ENCODE peak calls at places on chromosome 5, in seven cellular contexts. Y is endothelial cell of umbilical vein; A is bronchial epithelial cell; V is neuronal stem cell; N is esophagus squamous epithelium; C is CD8-positive, alpha-beta T cell; G is lower lobe of right lung. R is an unnamed sample. For H3K27me3 and H3K36me3, the result is how much of the 10 kb centered on the place peaks cover.

GRCh38 chr5:6585939-6586646 is 46.8 kb downstream of the NSUN2 start:
- DNase-seq in C (no peak), Y (no peak), A (no peak), N (no peak), V (no peak), G (no peak), R (peak)

GRCh38 chr5:83632874-83633273 is 87.8 kb downstream of the HAPLN1 start:
- DNase-seq in C (no peak), V (no peak), A (peak), N (no peak), G (no peak), Y (peak), R (no peak)

GRCh38 chr5:116078199-116078598 is 6.6 kb upstream of the COMMD10 start:
- DNase-seq in Y (no peak), N (no peak), A (no peak), G (no peak), V (no peak), C (no peak), R (no peak)

GRCh38 chr5:126499742-126500396 is 76.7 kb downstream of the GRAMD2B start:
- DNase-seq in C (peak), A (no peak), V (no peak), N (no peak), G (no peak), Y (peak), R (peak)

GRCh38 chr5:98721231-98721928 is 52.1 kb upstream of the RGMB start:
- DNase-seq in Y (no peak), A (no peak), C (no peak), N (no peak), V (no peak), G (no peak), R (no peak)

GRCh38 chr5:74016373-74016772 is 390.4 kb downstream of the ARHGEF28 start:
- DNase-seq in C (no peak), V (no peak), Y (no peak), A (no peak), G (no peak), N (no peak), R (peak)

GRCh38 chr5:67165524-67166459 is 30.8 kb downstream of the CD180 start:
- DNase-seq in Y (peak), N (peak), V (peak), C (peak), G (peak), A (peak), R (peak)

GRCh38 chr5:67305401-67305800 is 108.8 kb upstream of the CD180 start:
- DNase-seq in A (no peak), V (no peak), Y (no peak), C (no peak), G (no peak), N (no peak), R (no peak)

GRCh38 chr5:132375957-132376356 is 6.4 kb downstream of the SLC22A5 start:
- DNase-seq in C (no peak), V (no peak), Y (no peak), A (no peak), G (no peak), N (no peak), R (no peak)

GRCh38 chr5:132884548-132884947 is 11.1 kb downstream of the LEAP2 start:
- DNase-seq in Y (no peak), G (no peak), A (no peak), V (no peak), C (no peak), N (no peak), R (no peak)

GRCh38 chr5:133957591-133957990 is 10.8 kb downstream of the C5orf15 start:
- DNase-seq in V (no peak), C (no peak), Y (no peak), A (no peak), G (no peak), N (no peak), R (no peak)

GRCh38 chr5:136686192-136686872 is 321.0 kb upstream of the TRPC7 start:
- DNase-seq in G (no peak), V (no peak), A (peak), N (no peak), Y (peak), C (no peak), R (no peak)

GRCh38 chr5:171268700-171269413 is 40.2 kb upstream of the TLX3 start:
- DNase-seq in Y (no peak), V (no peak), G (no peak), N (no peak), C (no peak), A (no peak), R (no peak)

GRCh38 chr5:178199581-178200434 is 4.5 kb upstream of the HNRNPAB start:
- DNase-seq in A (peak), N (no peak), V (no peak), G (no peak), C (no peak), Y (no peak), R (no peak)

GRCh38 chr5:172446336-172447051 is 7.8 kb downstream of the SH3PXD2B start:
- DNase-seq in Y (peak), G (no peak), N (no peak), C (no peak), V (no peak), A (no peak), R (no peak)

GRCh38 chr5:165094782-165095181 is 1589.4 kb downstream of the MAT2B start:
- DNase-seq in C (no peak), N (no peak), V (no peak), Y (no peak), G (no peak), A (no peak), R (no peak)

GRCh38 chr5:17316973-17317459 is 99.6 kb downstream of the BASP1 start:
- DNase-seq in V (no peak), N (no peak), Y (no peak), A (peak), G (no peak), C (no peak), R (no peak)

GRCh38 chr5:96627792-96628191 is 34.4 kb upstream of the CAST start:
- DNase-seq in N (no peak), G (no peak), C (no peak), A (peak), V (no peak), Y (no peak), R (no peak)

GRCh38 chr5:115194671-115195070 is 25.0 kb upstream of the TRIM36 start:
- DNase-seq in N (no peak), C (no peak), Y (no peak), A (no peak), V (no peak), G (no peak), R (no peak)

GRCh38 chr5:147879784-147880183 is 1.3 kb downstream of the SCGB3A2 start:
- DNase-seq in C (no peak), Y (no peak), G (no peak), A (no peak), N (no peak), V (no peak), R (no peak)

GRCh38 chr5:61869333-61869732 is 436.7 kb upstream of the KIF2A start:
- DNase-seq in V (no peak), N (no peak), G (no peak), C (no peak), Y (no peak), A (no peak), R (no peak)

GRCh38 chr5:106393276-106393675 is 1277.5 kb downstream of the EFNA5 start:
- DNase-seq in G (no peak), Y (no peak), C (no peak), N (no peak), A (no peak), V (no peak), R (no peak)

GRCh38 chr5:72519191-72519590 is 12.0 kb upstream of the ZNF366 start:
- DNase-seq in G (no peak), C (no peak), A (no peak), V (no peak), N (no peak), Y (no peak), R (no peak)

GRCh38 chr5:38640012-38640395 is 83.6 kb upstream of the LIFR start:
- DNase-seq in G (no peak), V (no peak), N (no peak), Y (no peak), A (peak), C (no peak), R (no peak)

GRCh38 chr5:106258591-106259125 is 1412.1 kb downstream of the EFNA5 start:
- DNase-seq in N (no peak), Y (no peak), V (no peak), A (no peak), C (no peak), G (no peak), R (no peak)

GRCh38 chr5:108836492-108836891 is 88.8 kb downstream of the FER start:
- DNase-seq in C (no peak), A (no peak), Y (no peak), N (no peak), V (no peak), G (no peak), R (no peak)

GRCh38 chr5:175743676-175744210 is 85.9 kb downstream of the HRH2 start:
- DNase-seq in V (peak), G (no peak), Y (no peak), N (no peak), A (no peak), C (no peak), R (peak)

GRCh38 chr5:145925353-145925752 is 11.0 kb upstream of the SH3RF2 start:
- DNase-seq in C (no peak), G (no peak), N (no peak), A (peak), V (no peak), Y (peak), R (no peak)

DNA sequence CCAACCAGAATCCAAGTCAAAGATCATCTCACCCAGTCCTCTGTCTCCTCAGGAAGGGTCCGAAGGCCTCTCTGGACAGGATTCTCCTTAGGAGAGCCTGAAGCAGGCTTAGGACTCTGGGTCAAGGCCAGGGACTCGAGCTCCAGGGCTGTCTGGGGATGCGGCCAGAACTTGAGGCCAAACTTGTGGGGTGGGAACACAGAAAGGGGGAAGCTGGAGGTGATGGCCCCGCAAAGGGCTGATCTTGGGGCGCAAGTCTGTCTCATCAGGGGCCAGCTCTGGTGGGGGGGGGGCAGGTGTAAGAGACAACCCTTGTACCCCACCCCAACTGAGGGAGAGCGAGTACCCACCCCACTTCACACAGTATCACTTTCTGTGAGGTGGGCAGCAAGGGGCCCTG is 109.8 kb downstream of the PSD2 start:
- DNase-seq in C (no peak), G (no peak), V (no peak), Y (no peak), N (no peak), A (no peak), R (no peak)
- H3K4me3 ChIP-seq in C (no peak), G (no peak), V (no peak), Y (no peak), N (peak), A (no peak), R (peak)

GRCh38 chr5:3599283-3600105 is 3.9 kb downstream of the IRX1 start:
- DNase-seq in V (no peak), N (no peak), G (no peak), A (no peak), Y (no peak), C (no peak), R (peak)
- H3K27me3 ChIP-seq in V (under half), N (half or more), G (half or more), A (under half), Y (half or more), C (under half), R (half or more)

DNA sequence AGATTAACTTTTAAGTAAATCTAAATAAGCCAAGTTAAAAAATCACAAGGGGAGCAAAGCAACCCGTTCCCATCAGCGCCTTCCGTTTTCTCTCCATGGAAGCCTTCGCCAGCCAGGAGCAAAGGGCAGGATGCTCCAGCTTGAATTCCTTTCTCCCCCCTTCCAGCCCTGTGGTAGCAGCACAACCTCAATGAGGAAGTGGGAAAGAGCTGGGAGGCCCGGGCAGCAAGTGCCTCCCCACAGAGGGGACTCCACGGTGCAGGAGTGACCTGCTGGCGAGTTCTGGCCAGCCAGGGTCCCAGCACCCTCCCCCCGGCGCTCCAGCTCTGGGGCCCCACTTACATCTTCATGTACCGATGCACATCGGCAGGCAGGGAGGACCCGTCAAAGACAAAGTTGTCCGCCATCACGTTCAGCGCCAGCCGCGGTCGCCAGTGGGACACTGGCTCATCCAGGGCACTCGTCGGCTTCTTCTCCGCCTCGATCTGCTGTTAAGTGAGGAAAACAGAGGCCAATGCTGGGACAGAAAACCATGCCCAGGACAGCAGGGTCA is 6.3 kb downstream of the CLPTM1L start:
- DNase-seq in Y (no peak), G (no peak), N (no peak), C (no peak), A (no peak), V (no peak), R (no peak)
- H3K36me3 ChIP-seq in Y (half or more), G (half or more), N (half or more), C (half or more), A (under half), V (half or more), R (under half)

DNA sequence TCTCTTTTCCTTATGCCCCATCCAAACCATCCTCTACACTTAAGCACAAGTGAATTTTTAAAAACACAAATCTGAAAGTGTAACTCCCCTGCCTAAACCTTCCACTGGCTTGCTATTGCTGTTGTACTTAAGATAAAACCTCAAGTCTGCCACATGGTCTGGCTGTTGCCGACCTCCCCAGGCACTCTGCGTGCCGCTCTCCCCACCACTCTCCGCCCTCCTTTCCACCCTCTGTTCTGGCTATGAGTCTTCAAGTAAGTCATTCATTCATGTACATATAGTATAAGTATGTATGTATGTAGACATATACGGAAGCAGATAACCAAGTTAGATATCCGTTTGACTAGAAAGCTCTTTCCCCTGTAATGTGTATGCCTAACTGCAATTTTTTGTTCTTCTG is 94.7 kb upstream of the ANKRD55 start:
- DNase-seq in V (no peak), N (no peak), C (peak), G (no peak), Y (peak), A (no peak), R (no peak)
- H3K4me3 ChIP-seq in V (no peak), N (no peak), C (no peak), G (no peak), Y (no peak), A (no peak), R (no peak)